ENCODE peak calls at places on chromosomes 11 and 22, in ten cellular contexts. J, M, K, T, E, G, Y, O, X and I are unnamed samples.
A peak's percentile ranks its signal among the peaks of the same experiment; 100 is the strongest.

GRCh38 chr11:93623179-93623578 is 38.3 kb upstream of the CEP295 start:
- DNase-seq in O (no peak), J (no peak), X (no peak), G (no peak), Y (no peak), T (no peak), E (no peak), K (no peak), M (no peak), I (no peak)

GRCh38 chr22:26517429-26517828 is 5.2 kb upstream of the TFIP11 start:
- DNase-seq in Y (no peak), T (no peak), O (no peak), E (no peak), J (no peak), K (no peak), M (no peak), X (no peak), G (no peak), I (no peak)

GRCh38 chr11:64275031-64275800 is 9.2 kb downstream of the BAD start:
- DNase-seq in J (no peak), Y (no peak), K (no peak), T (no peak), G (no peak), E (no peak), X (no peak), M (no peak), O (no peak), I (no peak)

GRCh38 chr22:43829448-43829821 is 17.3 kb upstream of the EFCAB6 start:
- DNase-seq in G (no peak), M (no peak), E (peak; percentile 63), Y (no peak), X (no peak), T (peak; percentile 71), K (no peak), O (no peak), J (peak; percentile 37), I (no peak)

GRCh38 chr11:91199866-91200265 is 977.0 kb upstream of the CHORDC1 start:
- DNase-seq in M (no peak), Y (no peak), X (no peak), G (no peak), K (no peak), E (no peak), O (peak; percentile 75), J (no peak), T (no peak), I (no peak)

GRCh38 chr11:64856382-64857227 is 12.2 kb upstream of the CDC42BPG start:
- DNase-seq in E (peak; percentile 87), Y (no peak), J (no peak), M (no peak), K (peak; percentile 70), T (peak; percentile 85), X (no peak), O (peak; percentile 69), G (peak; percentile 86), I (no peak)

GRCh38 chr11:112793416-112793815 is 167.8 kb upstream of the NCAM1 start:
- DNase-seq in E (no peak), G (no peak), M (no peak), K (no peak), X (no peak), O (no peak), T (no peak), Y (no peak), J (no peak), I (no peak)

GRCh38 chr11:17767301-17767885 is 32.8 kb downstream of the KCNC1 start:
- DNase-seq in X (no peak), Y (peak; percentile 14), K (no peak), M (no peak), O (peak; percentile 29), J (no peak), E (peak; percentile 38), G (no peak), T (no peak), I (no peak)

GRCh38 chr11:69460540-69461257 is 20.8 kb upstream of the LINC01488 start:
- DNase-seq in X (no peak), E (no peak), O (peak; percentile 66), T (peak; percentile 95), K (no peak), J (no peak), G (no peak), M (no peak), Y (no peak), I (no peak)

GRCh38 chr11:106087815-106088435 is 10.5 kb downstream of the AASDHPPT start:
- DNase-seq in E (peak; percentile 52), G (peak; percentile 72), J (peak; percentile 47), T (peak; percentile 65), K (peak; percentile 36), Y (peak; percentile 53), M (peak; percentile 60), O (peak; percentile 63), X (peak; percentile 44), I (peak; percentile 6)

GRCh38 chr11:84249344-84250135 is 963.4 kb upstream of the CCDC90B start:
- DNase-seq in G (no peak), K (no peak), T (no peak), X (no peak), Y (no peak), O (no peak), J (peak; percentile 62), M (no peak), E (no peak), I (no peak)

GRCh38 chr11:57638005-57638760 is 11.5 kb downstream of the YPEL4 start:
- DNase-seq in X (no peak), K (peak; percentile 44), J (no peak), E (peak; percentile 80), O (peak; percentile 86), G (peak; percentile 80), T (peak; percentile 84), Y (no peak), M (no peak), I (no peak)

GRCh38 chr11:16853266-16853665 is 114.8 kb downstream of the C11orf58 start:
- DNase-seq in M (no peak), Y (no peak), O (no peak), K (no peak), X (no peak), J (no peak), E (no peak), G (peak; percentile 57), T (no peak), I (no peak)

GRCh38 chr22:36335621-36336020 is 52.1 kb downstream of the MYH9 start:
- DNase-seq in X (no peak), K (no peak), G (no peak), E (no peak), M (peak; percentile 54), Y (no peak), T (no peak), O (no peak), J (no peak), I (no peak)
- H3K27ac ChIP-seq in X (peak overlapping the region; percentile 86), K (peak overlapping the region; percentile 99), G (peak overlapping the region; percentile 67), E (peak overlapping the region; percentile 91), M (peak overlapping the region; percentile 93), Y (peak overlapping the region; percentile 27), T (peak overlapping the region; percentile 87), O (peak overlapping the region; percentile 98), J (peak overlapping the region; percentile 53), I (peak overlapping the region; percentile 92)

DNA sequence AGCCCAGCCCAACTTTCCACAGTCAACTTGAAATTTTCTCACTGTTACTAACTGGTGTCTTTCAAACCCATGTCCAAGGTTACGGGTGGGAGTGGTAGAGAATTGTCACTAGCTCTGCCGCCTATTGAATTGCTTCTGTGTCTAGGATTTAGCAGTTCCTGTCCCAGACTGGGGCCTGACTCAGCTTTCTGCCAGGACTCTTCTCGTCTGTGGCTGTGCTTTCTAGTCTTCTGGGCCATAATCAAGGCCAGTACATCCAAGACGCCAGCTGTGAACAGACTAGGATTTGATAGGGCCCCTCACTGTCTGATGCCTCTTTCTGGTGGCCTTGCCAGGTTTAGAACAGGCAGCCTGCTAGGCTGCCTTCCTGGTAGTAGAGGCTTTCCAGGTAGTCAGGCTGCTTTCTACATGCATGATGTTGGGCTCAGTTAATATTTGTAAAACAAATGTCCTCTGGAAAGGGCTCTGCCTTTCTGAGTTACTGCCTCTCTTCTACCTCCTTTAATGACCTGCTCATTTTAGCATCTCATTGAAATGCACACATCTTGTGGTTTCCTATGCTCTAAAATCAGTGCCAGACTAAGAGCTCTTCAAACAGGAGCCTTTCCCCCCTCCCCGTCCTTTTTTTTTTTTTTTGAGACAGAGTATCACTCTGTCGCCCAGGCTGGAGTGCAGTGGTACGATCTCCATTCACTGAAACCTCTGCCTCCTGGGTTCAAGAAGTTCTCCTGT is 13.1 kb upstream of the HIKESHI start:
- DNase-seq in O (peak; percentile 6), K (no peak), X (no peak), M (peak; percentile 54), E (no peak), Y (no peak), G (no peak), J (no peak), T (no peak), I (no peak)
- H3K27ac ChIP-seq in O (no peak overlapping the region), K (no peak overlapping the region), X (no peak overlapping the region), M (no peak overlapping the region), E (no peak overlapping the region), Y (no peak overlapping the region), G (no peak overlapping the region), J (no peak overlapping the region), T (no peak overlapping the region), I (no peak overlapping the region)

DNA sequence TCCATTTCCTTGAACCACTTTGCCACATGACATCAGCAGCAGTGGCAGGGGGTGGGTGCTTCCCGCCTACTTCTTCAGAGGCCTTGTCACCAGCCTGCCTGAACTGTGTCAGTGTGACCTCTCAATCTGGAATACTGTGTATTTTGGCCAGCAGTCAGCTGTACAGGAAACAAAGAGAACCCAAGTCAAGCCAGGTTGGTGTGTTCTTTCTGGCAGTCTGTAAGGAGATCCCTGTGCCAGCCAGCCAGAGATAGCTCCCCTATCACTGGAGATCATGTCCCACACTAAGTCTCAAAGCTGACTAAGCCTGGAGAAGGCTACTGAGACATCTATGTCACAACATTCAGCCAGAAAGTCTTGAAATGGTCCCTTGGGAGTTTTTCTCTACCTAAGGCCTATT is 142.1 kb downstream of the TRPC6 start:
- DNase-seq in T (no peak), X (no peak), K (no peak), G (no peak), M (no peak), J (peak; percentile 67), Y (no peak), E (peak; percentile 66), O (peak; percentile 50), I (no peak)
- H3K27ac ChIP-seq in T (peak overlapping the region; percentile 62), X (no peak overlapping the region), K (no peak overlapping the region), G (no peak overlapping the region), M (no peak overlapping the region), J (no peak overlapping the region), Y (no peak overlapping the region), E (peak overlapping the region; percentile 33), O (peak overlapping the region; percentile 74), I (no peak overlapping the region)

GRCh38 chr11:132035736-132036135 is 665.3 kb downstream of the NTM start:
- DNase-seq in T (no peak), O (no peak), E (no peak), X (no peak), J (no peak), G (no peak), Y (no peak), M (no peak), K (no peak), I (no peak)

GRCh38 chr11:132035228-132035627 is 664.8 kb downstream of the NTM start:
- DNase-seq in E (no peak), J (no peak), T (peak; percentile 50), G (no peak), Y (no peak), M (no peak), X (no peak), O (no peak), K (no peak), I (no peak)

GRCh38 chr11:132030896-132031295 is 660.5 kb downstream of the NTM start:
- DNase-seq in J (no peak), X (no peak), T (peak; percentile 52), O (no peak), M (no peak), E (no peak), K (no peak), G (no peak), Y (no peak), I (no peak)

GRCh38 chr11:132032555-132032954 is 662.1 kb downstream of the NTM start:
- DNase-seq in O (peak; percentile 75), K (no peak), X (no peak), E (no peak), M (no peak), G (no peak), J (no peak), Y (no peak), T (peak; percentile 92), I (no peak)

GRCh38 chr11:132033051-132033450 is 662.6 kb downstream of the NTM start:
- DNase-seq in O (peak; percentile 83), E (no peak), X (no peak), G (no peak), M (no peak), K (no peak), J (no peak), Y (no peak), T (peak; percentile 36), I (no peak)
- H3K27ac ChIP-seq in O (peak overlapping the region; percentile 88), E (no peak overlapping the region), X (no peak overlapping the region), G (no peak overlapping the region), M (no peak overlapping the region), K (no peak overlapping the region), J (no peak overlapping the region), Y (no peak overlapping the region), T (peak overlapping the region; percentile 43), I (no peak overlapping the region)